ENCODE peak calls at places on chromosomes 13 and 19, in five cellular contexts. H is AG10803, U is gastrocnemius medialis, N is RWPE1, J is GM10248. A is an unnamed sample.

GRCh38 chr19:51749979-51750378 is 1.7 kb downstream of the FPR1 start:
- DNase-seq in H (peak; percentile 88), U (no peak), N (no peak), J (no peak), A (no peak)

GRCh38 chr19:18633321-18633720 is 3.5 kb upstream of the KLHL26 start:
- DNase-seq in H (no peak), U (no peak), N (no peak), J (no peak), A (no peak)

GRCh38 chr13:65095697-65096096 is 2134.4 kb downstream of the PCDH9 start:
- DNase-seq in H (no peak), U (no peak), N (no peak), J (no peak), A (no peak)

GRCh38 chr13:27482996-27483395 is 32.6 kb upstream of the MTIF3 start:
- DNase-seq in H (no peak), U (no peak), N (no peak), J (peak; percentile 52), A (peak; percentile 52)

GRCh38 chr13:110354209-110354627 is 47.1 kb downstream of the COL4A2 start:
- DNase-seq in H (no peak), U (no peak), N (no peak), J (no peak), A (no peak)

GRCh38 chr13:27349458-27349857 is 75.0 kb upstream of the GTF3A start:
- DNase-seq in H (peak; percentile 33), U (no peak), N (no peak), J (no peak), A (no peak)

GRCh38 chr19:44745386-44745831 is 3.1 kb upstream of the BCL3 start:
- DNase-seq in H (peak; percentile 81), U (peak; percentile 71), N (no peak), J (no peak), A (peak; percentile 84)

GRCh38 chr13:73715114-73715909 is 418.9 kb downstream of the KLF12 start:
- DNase-seq in H (no peak), U (no peak), N (no peak), J (peak; percentile 48), A (no peak)

GRCh38 chr13:59103004-59103768 is 1060.5 kb downstream of the DIAPH3 start:
- DNase-seq in H (peak; percentile 31), U (no peak), N (no peak), J (no peak), A (no peak)

GRCh38 chr19:39778763-39779162 is at the start of gene LEUTX:
- DNase-seq in H (no peak), U (no peak), N (no peak), J (peak; percentile 21), A (no peak)

GRCh38 chr13:73633817-73634449 is 500.3 kb downstream of the KLF12 start:
- DNase-seq in H (no peak), U (no peak), N (no peak), J (no peak), A (no peak)

GRCh38 chr13:41546372-41547252 is 89.3 kb downstream of the RGCC start:
- DNase-seq in H (peak; percentile 83), U (no peak), N (peak; percentile 55), J (no peak), A (no peak)

GRCh38 chr13:30431269-30431950 is 9.1 kb downstream of the UBE2L5 start:
- DNase-seq in H (no peak), U (no peak), N (peak; percentile 69), J (no peak), A (no peak)

GRCh38 chr19:43700368-43701015 is 15.4 kb upstream of the IRGC start:
- DNase-seq in H (peak; percentile 67), U (peak; percentile 31), N (no peak), J (no peak), A (peak; percentile 78)

GRCh38 chr19:55811340-55811739 is 20.5 kb downstream of the NLRP11 start:
- DNase-seq in H (no peak), U (no peak), N (no peak), J (no peak), A (no peak)

GRCh38 chr19:55812449-55812848 is 19.4 kb downstream of the NLRP11 start:
- DNase-seq in H (no peak), U (no peak), N (no peak), J (no peak), A (no peak)

GRCh38 chr19:55813906-55814305 is 17.9 kb downstream of the NLRP11 start:
- DNase-seq in H (no peak), U (no peak), N (no peak), J (no peak), A (no peak)

DNA sequence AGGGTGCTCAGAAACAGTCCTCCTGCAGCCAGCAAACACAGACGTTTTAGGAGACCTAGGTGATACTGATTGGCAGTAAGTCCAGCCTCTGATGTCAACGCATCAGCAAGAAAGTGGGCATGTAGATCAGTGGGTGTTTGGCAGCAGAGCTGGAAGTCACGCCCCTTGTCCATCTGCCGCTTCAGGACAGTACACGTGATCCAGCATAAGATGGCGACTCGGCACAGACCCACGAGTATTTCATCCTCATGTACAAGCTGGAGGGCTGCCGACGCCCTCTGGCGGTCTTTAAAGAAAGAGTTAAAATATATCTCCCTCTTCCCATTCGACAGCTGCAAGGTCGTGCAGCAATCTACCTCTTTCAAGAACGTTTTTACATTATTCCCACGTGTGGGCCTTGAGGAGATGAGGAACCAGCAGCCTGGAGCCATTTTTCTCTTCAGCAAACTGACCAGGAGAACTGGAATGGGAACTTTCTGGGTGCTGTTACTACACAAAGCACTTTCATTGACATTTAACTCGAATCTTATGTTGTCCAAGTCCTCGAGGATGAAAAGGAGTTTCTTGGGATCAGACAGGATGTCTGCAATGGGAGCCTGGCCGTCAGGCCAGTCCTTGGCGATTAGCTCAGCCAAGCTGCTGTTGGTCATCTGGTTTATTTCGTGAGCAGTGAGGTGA is 22.3 kb downstream of the NLRP11 start:
- DNase-seq in H (peak; percentile 30), U (peak; percentile 14), N (no peak), J (peak; percentile 45), A (no peak)
- TF ChIP-seq CTCF in H (no peak), U (no peak), N (no peak), J (peak; percentile 20), A (no peak)

GRCh38 chr13:23512762-23513395 is 57.3 kb upstream of the TNFRSF19 start:
- DNase-seq in H (no peak), U (no peak), N (no peak), J (no peak), A (no peak)
- TF ChIP-seq CTCF in H (peak; percentile 17), U (no peak), N (no peak), J (peak; percentile 2), A (peak; percentile 38)

GRCh38 chr19:35740423-35741215 is 1.6 kb downstream of the IGFLR1 start:
- DNase-seq in H (peak; percentile 94), U (peak; percentile 98), N (peak; percentile 99), J (peak; percentile 98), A (peak; percentile 98)
- TF ChIP-seq CTCF in H (peak; percentile 26), U (peak; percentile 9), N (no peak), J (peak; percentile 37), A (no peak)

GRCh38 chr19:42465827-42466280 is 23.1 kb upstream of the CXCL17 start:
- DNase-seq in H (no peak), U (no peak), N (no peak), J (peak; percentile 83), A (no peak)
- TF ChIP-seq CTCF in H (no peak), U (no peak), N (no peak), J (peak; percentile 42), A (no peak)

A was measured in right atrium auricular region.